ENCODE peak calls at places on chromosomes 11 and 22, in four cellular contexts. N, W, H and A are unnamed samples.

GRCh38 chr11:77589521-77590193 is at the start of gene AQP11:
- DNase-seq in H (peak), N (peak), W (peak), A (peak)

GRCh38 chr11:4211991-4212390 is 117.4 kb downstream of the RRM1 start:
- DNase-seq in N (no peak), W (no peak), H (no peak), A (no peak)

GRCh38 chr11:126992065-126992803 is 8.3 kb downstream of the KIRREL3 start:
- DNase-seq in W (peak), H (no peak), N (peak), A (peak)

GRCh38 chr22:28813772-28814518 is 13.6 kb upstream of the XBP1 start:
- DNase-seq in W (no peak), N (no peak), H (no peak), A (no peak)

GRCh38 chr11:118306556-118306955 is 2.0 kb downstream of the CD3E start:
- DNase-seq in N (no peak), W (no peak), H (no peak), A (no peak)

GRCh38 chr22:46605117-46605516 is 15.1 kb upstream of the GRAMD4 start:
- DNase-seq in W (no peak), N (no peak), H (no peak), A (no peak)

GRCh38 chr11:70302086-70302752 is 31.7 kb downstream of the PPFIA1 start:
- DNase-seq in H (no peak), W (no peak), N (no peak), A (no peak)

GRCh38 chr22:23149743-23150238 is 4.5 kb downstream of the RAB36 start:
- DNase-seq in N (no peak), W (no peak), H (no peak), A (no peak)

GRCh38 chr11:113725883-113726405 is 19.8 kb upstream of the TMPRSS5 start:
- DNase-seq in H (no peak), W (no peak), N (no peak), A (no peak)

GRCh38 chr11:120224872-120225371 is 14.1 kb downstream of the OAF start:
- DNase-seq in N (no peak), H (no peak), W (no peak), A (no peak)

GRCh38 chr11:69137148-69137844 is 18.4 kb upstream of the SMIM38 start:
- DNase-seq in N (no peak), W (no peak), H (peak), A (no peak)

GRCh38 chr22:42608481-42609361 is 6.0 kb downstream of the POLDIP3 start:
- DNase-seq in N (peak), W (peak), H (no peak), A (peak)

GRCh38 chr22:50573491-50574382 is 4.5 kb downstream of the CPT1B start:
- DNase-seq in W (no peak), N (no peak), H (no peak), A (no peak)

GRCh38 chr22:45212306-45212709 is 28.4 kb downstream of the KIAA0930 start:
- DNase-seq in N (peak), H (no peak), W (peak), A (peak)

GRCh38 chr11:117309310-117309709 is 6.7 kb downstream of the BACE1 start:
- DNase-seq in W (no peak), N (no peak), H (no peak), A (no peak)

GRCh38 chr11:420054-420910 is 5.5 kb upstream of the SIGIRR start:
- DNase-seq in N (no peak), W (no peak), H (no peak), A (no peak)

GRCh38 chr11:27041141-27041869 is 690 bp downstream of the BBOX1 start:
- DNase-seq in H (no peak), W (no peak), N (peak), A (no peak)

GRCh38 chr11:111426615-111427014 is 47.5 kb upstream of the POU2AF1 start:
- DNase-seq in H (no peak), N (no peak), W (no peak), A (no peak)

GRCh38 chr11:112968988-112969714 is 7.9 kb downstream of the NCAM1 start:
- DNase-seq in N (peak), H (no peak), W (peak), A (no peak)

GRCh38 chr11:127000991-127001390 is 421 bp upstream of the KIRREL3 start:
- DNase-seq in W (no peak), H (no peak), N (peak), A (peak)

GRCh38 chr11:36405585-36406367 is 104.3 kb downstream of the TRAF6 start:
- DNase-seq in H (no peak), N (no peak), W (no peak), A (no peak)

GRCh38 chr11:86919557-86920210 is 35.5 kb downstream of the FZD4 start:
- DNase-seq in N (peak), W (peak), H (no peak), A (peak)

GRCh38 chr11:24635588-24636290 is 138.9 kb downstream of the LUZP2 start:
- DNase-seq in H (no peak), N (no peak), W (peak), A (no peak)

GRCh38 chr11:16080688-16081388 is 275.5 kb downstream of the SOX6 start:
- DNase-seq in H (no peak), W (no peak), N (no peak), A (no peak)

GRCh38 chr11:44777537-44778199 is 50.9 kb downstream of the TSPAN18 start:
- DNase-seq in N (no peak), H (no peak), W (no peak), A (no peak)

GRCh38 chr22:30861688-30862552 is 106.7 kb downstream of the MORC2 start:
- DNase-seq in W (no peak), H (peak), N (no peak), A (no peak)

GRCh38 chr11:125070699-125071254 is 7.7 kb downstream of the SLC37A2 start:
- DNase-seq in H (no peak), W (peak), N (peak), A (peak)

GRCh38 chr11:537622-538430 is 499 bp downstream of the LRRC56 start:
- DNase-seq in W (no peak), N (no peak), H (peak), A (no peak)

GRCh38 chr11:73314121-73314948 is 6.3 kb downstream of the ARHGEF17 start:
- DNase-seq in W (peak), H (no peak), N (peak), A (peak)
- TF ChIP-seq CTCF in W (no peak), H (no peak), N (peak), A (peak)

GRCh38 chr11:133681901-133682300 is 149.6 kb upstream of the OPCML start:
- DNase-seq in W (no peak), N (no peak), H (no peak), A (no peak)
- TF ChIP-seq CTCF in W (no peak), N (no peak), H (peak), A (no peak)

GRCh38 chr11:8646873-8647272 is 35.6 kb downstream of the TRIM66 start:
- DNase-seq in H (no peak), N (no peak), W (no peak), A (no peak)

GRCh38 chr11:8654503-8654902 is 28.0 kb downstream of the TRIM66 start:
- DNase-seq in W (no peak), H (no peak), N (no peak), A (no peak)

GRCh38 chr11:8649361-8649760 is 33.1 kb downstream of the TRIM66 start:
- DNase-seq in H (no peak), N (peak), W (peak), A (peak)

GRCh38 chr11:8652140-8652539 is 30.3 kb downstream of the TRIM66 start:
- DNase-seq in N (peak), W (peak), H (no peak), A (peak)

DNA sequence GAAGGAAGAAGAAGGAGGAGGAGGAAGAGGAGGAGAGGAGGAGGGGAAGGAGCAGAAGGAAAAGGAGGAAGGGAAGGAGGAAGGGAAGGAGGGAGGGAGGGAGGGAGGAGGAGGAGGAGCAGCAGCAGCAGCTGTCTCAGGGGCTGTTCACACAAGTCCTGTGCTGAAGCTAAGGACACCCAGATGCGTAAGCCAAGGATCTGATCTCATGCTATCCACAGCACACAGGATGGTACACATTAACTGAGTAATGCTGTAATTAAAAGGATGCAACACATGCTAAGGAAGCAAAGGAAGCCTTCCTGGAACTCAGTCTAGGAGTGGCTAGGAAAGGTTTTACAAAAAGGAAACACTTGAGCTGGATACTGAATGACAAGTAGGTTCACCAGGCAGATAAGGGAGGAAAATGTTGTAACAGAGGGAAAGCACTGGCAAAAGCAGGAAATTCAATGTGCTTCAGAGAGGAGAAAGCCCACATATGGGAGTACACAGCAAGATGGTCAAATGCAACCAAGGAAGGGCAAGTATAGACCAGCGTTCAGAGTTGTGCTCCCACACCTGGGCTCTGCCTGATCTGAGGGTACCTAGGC is 32.0 kb downstream of the TRIM66 start:
- DNase-seq in W (no peak), N (peak), H (no peak), A (peak)
- TF ChIP-seq CTCF in W (no peak), N (no peak), H (no peak), A (no peak)

GRCh38 chr11:67276821-67277230 is 10.6 kb downstream of the GRK2 start:
- DNase-seq in N (peak), H (no peak), W (peak), A (peak)
- TF ChIP-seq CTCF in N (peak), H (no peak), W (peak), A (peak)

GRCh38 chr11:100682247-100682969 is 4.7 kb upstream of the ARHGAP42 start:
- DNase-seq in N (peak), W (peak), H (no peak), A (peak)
- TF ChIP-seq CTCF in N (peak), W (peak), H (peak), A (peak)

DNA sequence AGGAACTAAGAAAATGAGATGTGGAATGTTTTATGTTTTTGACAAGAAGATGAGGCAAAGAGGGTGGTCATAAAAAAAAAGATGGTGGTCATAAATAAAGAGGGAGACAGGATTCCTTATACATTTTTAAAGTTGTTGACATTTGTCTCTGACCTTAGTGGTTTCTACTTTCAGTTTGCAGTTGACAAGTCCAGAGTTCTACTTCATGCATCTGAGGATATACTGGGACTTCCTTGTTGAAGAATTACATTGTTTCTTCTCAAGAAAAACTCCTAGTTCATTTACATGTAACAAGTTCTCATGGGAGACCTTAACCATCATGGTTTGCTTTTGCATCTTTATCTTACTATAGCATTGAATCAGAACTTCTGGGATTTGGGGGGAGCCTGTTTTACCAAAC is 1.2 kb downstream of the OR6X1 start:
- DNase-seq in N (no peak), W (no peak), H (no peak), A (no peak)
- TF ChIP-seq CTCF in N (no peak), W (no peak), H (no peak), A (no peak)

GRCh38 chr11:75351541-75352416 is at the start of gene ARRB1:
- DNase-seq in H (peak), N (peak), W (no peak), A (peak)
- TF ChIP-seq CTCF in H (no peak), N (no peak), W (no peak), A (no peak)

GRCh38 chr11:114909866-114910265 is 231.5 kb downstream of the NXPE2 start:
- DNase-seq in W (no peak), N (no peak), H (no peak), A (no peak)
- TF ChIP-seq CTCF in W (no peak), N (no peak), H (peak), A (no peak)

GRCh38 chr22:36979016-36979415 is 40.2 kb downstream of the TST start:
- DNase-seq in H (no peak), N (no peak), W (no peak), A (no peak)

GRCh38 chr22:36981247-36981775 is 37.9 kb downstream of the TST start:
- DNase-seq in W (no peak), H (no peak), N (no peak), A (no peak)

GRCh38 chr22:36985490-36985889 is 33.8 kb downstream of the TST start:
- DNase-seq in N (no peak), H (no peak), W (no peak), A (no peak)

GRCh38 chr22:36979511-36979910 is 39.7 kb downstream of the TST start:
- DNase-seq in N (no peak), H (no peak), W (no peak), A (no peak)

DNA sequence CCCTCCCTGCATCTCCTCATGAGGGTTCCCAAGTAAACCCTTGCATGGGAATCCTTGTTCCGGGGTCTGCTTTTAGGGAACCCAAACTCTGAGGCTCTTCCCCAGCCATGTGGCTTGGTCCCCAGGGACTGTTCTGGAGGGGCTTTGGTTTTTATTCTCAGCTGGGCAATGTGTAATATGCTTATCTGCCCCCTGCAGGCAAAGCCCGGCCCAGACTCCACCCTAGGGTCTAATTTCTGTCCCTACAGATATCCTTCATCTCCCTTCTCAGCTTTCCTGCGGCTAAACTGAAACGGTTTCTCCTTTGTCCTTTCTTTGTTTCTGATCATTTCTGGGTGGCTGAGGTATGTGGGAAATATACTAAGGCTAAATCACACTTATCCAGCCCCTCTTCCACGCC is 37.1 kb downstream of the TST start:
- DNase-seq in N (no peak), H (no peak), W (no peak), A (no peak)
- TF ChIP-seq CTCF in N (no peak), H (no peak), W (no peak), A (peak)